ENCODE peak calls at places on chromosome 6, in nine cellular contexts. B is GM20000, U is mesothelial cell of epicardium, A is GM23338, W is body of pancreas, X is upper lobe of right lung, C is GM12865, M is GM10248, E is heart right ventricle. I is an unnamed sample.

GRCh38 chr6:39061182-39061581 is 12.6 kb downstream of the GLP1R start:
- DNase-seq in B (no peak), U (no peak), A (no peak), W (no peak), X (no peak), C (no peak), M (no peak), E (no peak), I (no peak)

GRCh38 chr6:17492350-17492749 is 99.0 kb downstream of the CAP2 start:
- DNase-seq in B (no peak), U (no peak), A (no peak), W (no peak), X (no peak), C (no peak), M (no peak), E (no peak), I (no peak)

GRCh38 chr6:106334646-106335448 is 9.3 kb upstream of the ATG5 start:
- DNase-seq in B (peak; percentile 62), U (no peak), A (peak; percentile 90), W (peak; percentile 75), X (peak; percentile 68), C (peak; percentile 73), M (peak; percentile 66), E (peak; percentile 13), I (peak; percentile 15)

GRCh38 chr6:92777146-92777740 is 642.1 kb downstream of the EPHA7 start:
- DNase-seq in B (no peak), U (no peak), A (peak; percentile 82), W (no peak), X (no peak), C (peak; percentile 40), M (peak; percentile 3), E (no peak), I (no peak)

GRCh38 chr6:113833537-113833936 is 23.6 kb upstream of the MARCKS start:
- DNase-seq in B (no peak), U (no peak), A (no peak), W (no peak), X (no peak), C (peak; percentile 6), M (no peak), E (no peak), I (no peak)

GRCh38 chr6:128569737-128570438 is 49.5 kb upstream of the PTPRK start:
- DNase-seq in B (no peak), U (no peak), A (peak; percentile 46), W (no peak), X (no peak), C (no peak), M (no peak), E (no peak), I (no peak)

GRCh38 chr6:135296715-135297114 is 115.6 kb downstream of the MYB start:
- DNase-seq in B (no peak), U (no peak), A (no peak), W (no peak), X (no peak), C (no peak), M (no peak), E (no peak), I (no peak)

GRCh38 chr6:56959938-56960337 is 5.0 kb downstream of the BEND6 start:
- DNase-seq in B (no peak), U (no peak), A (no peak), W (no peak), X (no peak), C (no peak), M (no peak), E (no peak), I (no peak)

GRCh38 chr6:98107801-98108200 is 726.6 kb upstream of the POU3F2 start:
- DNase-seq in B (no peak), U (no peak), A (no peak), W (no peak), X (no peak), C (no peak), M (no peak), E (no peak), I (no peak)

GRCh38 chr6:11609324-11610071 is 71.9 kb downstream of the TMEM170B start:
- DNase-seq in B (no peak), U (no peak), A (peak; percentile 29), W (no peak), X (no peak), C (no peak), M (no peak), E (peak; percentile 45), I (no peak)

GRCh38 chr6:1053587-1053986 is 258.3 kb upstream of the FOXQ1 start:
- DNase-seq in B (no peak), U (peak; percentile 7), A (no peak), W (no peak), X (no peak), C (no peak), M (no peak), E (no peak), I (no peak)

GRCh38 chr6:148760568-148761531 is 14.0 kb downstream of the UST start:
- DNase-seq in B (peak; percentile 39), U (peak; percentile 43), A (peak; percentile 68), W (peak; percentile 49), X (no peak), C (peak; percentile 83), M (peak; percentile 49), E (peak; percentile 62), I (peak; percentile 88)

GRCh38 chr6:161318456-161318855 is 44.6 kb upstream of the AGPAT4 start:
- DNase-seq in B (no peak), U (no peak), A (no peak), W (no peak), X (no peak), C (no peak), M (no peak), E (no peak), I (no peak)

GRCh38 chr6:150169609-150170008 is 26.8 kb downstream of the PPP1R14C start:
- DNase-seq in B (no peak), U (no peak), A (no peak), W (no peak), X (no peak), C (peak; percentile 6), M (no peak), E (no peak), I (peak; percentile 37)

GRCh38 chr6:144888621-144889020 is 603.5 kb downstream of the UTRN start:
- DNase-seq in B (no peak), U (no peak), A (no peak), W (no peak), X (no peak), C (no peak), M (no peak), E (no peak), I (no peak)

GRCh38 chr6:52598123-52598823 is 21.4 kb upstream of the TRAM2 start:
- DNase-seq in B (peak; percentile 36), U (peak; percentile 74), A (peak; percentile 97), W (peak; percentile 60), X (no peak), C (peak; percentile 81), M (no peak), E (peak; percentile 36), I (no peak)
- TF ChIP-seq CTCF in B (peak; percentile 19), U (peak; percentile 76), A (peak; percentile 91), W (peak; percentile 69), X (peak; percentile 67), C (peak; percentile 57), M (peak; percentile 39), E (peak; percentile 65), I (peak; percentile 51)

GRCh38 chr6:33139596-33140206 is 52.6 kb downstream of the COL11A2 start:
- DNase-seq in B (no peak), U (no peak), A (no peak), W (no peak), X (no peak), C (no peak), M (no peak), E (no peak), I (no peak)

GRCh38 chr6:33144373-33144772 is 47.9 kb downstream of the COL11A2 start:
- DNase-seq in B (no peak), U (no peak), A (no peak), W (peak; percentile 36), X (no peak), C (no peak), M (no peak), E (no peak), I (no peak)

GRCh38 chr6:33142501-33142900 is 49.8 kb downstream of the COL11A2 start:
- DNase-seq in B (no peak), U (no peak), A (no peak), W (no peak), X (no peak), C (no peak), M (no peak), E (no peak), I (no peak)

GRCh38 chr6:33140556-33140955 is 51.7 kb downstream of the COL11A2 start:
- DNase-seq in B (no peak), U (no peak), A (no peak), W (no peak), X (no peak), C (peak; percentile 20), M (no peak), E (no peak), I (no peak)

DNA sequence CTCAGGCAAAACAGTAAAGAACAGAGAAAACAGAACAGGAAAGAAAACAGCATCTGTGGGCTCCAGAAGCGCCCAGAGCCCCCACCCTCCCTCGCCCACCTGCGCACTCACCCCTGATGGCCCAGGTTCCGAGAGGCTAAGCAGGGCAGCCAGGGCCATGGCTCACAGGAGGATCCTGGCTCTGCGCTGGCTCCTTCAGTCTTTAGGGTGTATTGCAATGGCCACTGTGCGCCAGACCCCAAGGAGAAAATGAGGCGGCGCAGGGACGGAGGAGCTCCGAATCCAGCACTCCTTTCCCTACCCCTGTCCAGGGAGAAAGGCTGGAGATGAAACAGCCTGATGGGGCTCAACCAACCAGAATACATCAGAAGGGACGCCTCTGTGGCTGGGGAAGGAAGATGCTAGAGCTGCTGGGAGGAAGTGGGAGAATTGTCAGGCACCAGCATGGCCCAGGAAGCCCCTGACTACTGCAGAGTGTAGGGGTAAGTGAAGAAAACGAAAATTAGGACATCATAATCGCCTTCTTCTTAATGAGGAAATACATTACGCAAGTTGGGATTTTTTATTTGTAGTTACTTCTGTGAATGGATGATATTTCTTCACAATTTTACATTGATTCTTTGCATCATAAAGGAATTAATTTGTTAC is 49.0 kb downstream of the COL11A2 start:
- DNase-seq in B (no peak), U (no peak), A (peak; percentile 65), W (no peak), X (no peak), C (no peak), M (no peak), E (no peak), I (no peak)
- TF ChIP-seq CTCF in B (no peak), U (no peak), A (peak; percentile 62), W (no peak), X (no peak), C (peak; percentile 17), M (no peak), E (no peak), I (peak; percentile 12)

DNA sequence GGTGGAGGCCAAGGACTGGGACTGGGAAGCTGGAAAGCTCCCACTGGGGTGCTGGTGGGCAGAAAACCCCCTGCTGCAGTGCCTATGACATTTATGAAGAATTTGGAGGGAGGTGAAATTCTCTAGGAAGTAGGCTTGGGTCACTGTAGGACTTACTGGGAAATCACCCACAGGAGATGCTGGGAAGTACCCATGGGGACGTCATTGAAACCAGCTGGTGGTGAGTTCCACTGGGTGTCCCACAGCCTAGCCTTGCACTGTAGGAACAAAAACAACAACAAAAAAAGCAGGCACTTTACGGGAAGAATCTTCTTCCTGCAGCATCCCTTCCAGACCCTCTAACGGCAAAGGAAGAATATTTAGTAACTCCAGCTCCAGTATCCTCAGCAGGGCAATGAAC is 26.2 kb downstream of the VIP start:
- DNase-seq in B (no peak), U (no peak), A (no peak), W (no peak), X (no peak), C (no peak), M (no peak), E (no peak), I (no peak)
- TF ChIP-seq CTCF in B (no peak), U (no peak), A (no peak), W (no peak), X (no peak), C (no peak), M (no peak), E (no peak), I (no peak)

GRCh38 chr6:168060521-168060931 is 18.5 kb downstream of the FRMD1 start:
- DNase-seq in B (no peak), U (no peak), A (peak; percentile 64), W (peak; percentile 90), X (no peak), C (no peak), M (no peak), E (peak; percentile 72), I (no peak)
- TF ChIP-seq CTCF in B (no peak), U (peak; percentile 31), A (peak; percentile 58), W (peak; percentile 93), X (peak; percentile 44), C (no peak), M (peak; percentile 8), E (peak; percentile 63), I (no peak)